ENCODE peak calls at places on chromosomes 5 and 9, in four cellular contexts. P is cardiac fibroblast, G is WTC11, X is BE2C. B is an unnamed sample.

GRCh38 chr9:104802906-104803305 is 39.0 kb downstream of the NIPSNAP3B start:
- DNase-seq in X (no peak), P (no peak), G (no peak), B (no peak)

GRCh38 chr5:148979104-148979723 is 83.6 kb downstream of the SH3TC2 start:
- DNase-seq in X (no peak), P (no peak), G (no peak), B (no peak)

GRCh38 chr9:76116913-76117312 is 226.4 kb downstream of the PCSK5 start:
- DNase-seq in X (no peak), P (peak), G (no peak), B (no peak)

GRCh38 chr9:4666042-4666699 is at the start of gene SPATA6L:
- DNase-seq in G (peak), P (peak), X (peak), B (no peak)

GRCh38 chr5:178123094-178123986 is 7.5 kb upstream of the RMND5B start:
- DNase-seq in P (no peak), G (no peak), X (no peak), B (no peak)

GRCh38 chr9:134546746-134547145 is 94.9 kb upstream of the COL5A1 start:
- DNase-seq in X (peak), G (no peak), P (no peak), B (no peak)

GRCh38 chr9:106869028-106869427 is 6.1 kb downstream of the ZNF462 start:
- DNase-seq in G (no peak), X (no peak), P (peak), B (no peak)

GRCh38 chr5:157801-158200 is 33.5 kb upstream of the LRRC14B start:
- DNase-seq in X (peak), P (no peak), G (no peak), B (no peak)

GRCh38 chr5:180423598-180423997 is 70.5 kb upstream of the GFPT2 start:
- DNase-seq in P (no peak), X (no peak), G (no peak), B (no peak)

GRCh38 chr5:76388791-76389512 is 14.1 kb upstream of the IQGAP2 start:
- DNase-seq in X (no peak), P (no peak), G (no peak), B (no peak)

GRCh38 chr9:1951446-1951845 is 63.7 kb upstream of the SMARCA2 start:
- DNase-seq in X (no peak), G (no peak), P (no peak), B (no peak)

GRCh38 chr9:29691758-29692407 is 2118.6 kb upstream of the C9orf72 start:
- DNase-seq in P (peak), X (peak), G (peak), B (peak)

GRCh38 chr9:27168496-27168895 is 59.5 kb downstream of the TEK start:
- DNase-seq in G (no peak), X (no peak), P (no peak), B (no peak)

GRCh38 chr9:88060746-88061145 is 77.5 kb downstream of the SPATA31C2 start:
- DNase-seq in G (no peak), X (no peak), P (no peak), B (peak)